ENCODE peak calls at places on chromosomes 1 and 21, in eight cellular contexts. B, X, M, O, P, K, Z and R are unnamed samples.

GRCh38 chr1:22105611-22106207 is 37.2 kb downstream of the WNT4 start:
- DNase-seq in B (no peak), X (no peak), M (peak), O (peak), P (no peak), K (no peak), Z (peak), R (no peak)

GRCh38 chr1:52552505-52553371 is at the start of gene TUT4:
- DNase-seq in B (peak), X (peak), M (peak), O (peak), P (peak), K (peak), Z (peak), R (peak)

GRCh38 chr1:109625601-109626560 is 6.2 kb downstream of the AMPD2 start:
- DNase-seq in B (no peak), X (no peak), M (no peak), O (no peak), P (no peak), K (peak), Z (no peak), R (no peak)

GRCh38 chr1:180363596-180363995 is 133.5 kb downstream of the LHX4 start:
- DNase-seq in B (no peak), X (no peak), M (no peak), O (no peak), P (no peak), K (no peak), Z (no peak), R (no peak)

GRCh38 chr1:9317591-9318331 is 25.1 kb downstream of the SPSB1 start:
- DNase-seq in B (peak), X (peak), M (no peak), O (no peak), P (peak), K (peak), Z (peak), R (no peak)

GRCh38 chr1:6051423-6051822 is 5.7 kb downstream of the KCNAB2 start:
- DNase-seq in B (no peak), X (no peak), M (no peak), O (no peak), P (no peak), K (no peak), Z (no peak), R (no peak)

GRCh38 chr1:41536296-41536695 is 51.8 kb upstream of the EDN2 start:
- DNase-seq in B (no peak), X (peak), M (no peak), O (no peak), P (no peak), K (no peak), Z (no peak), R (no peak)

GRCh38 chr1:153475282-153475681 is 14.8 kb upstream of the S100A7 start:
- DNase-seq in B (no peak), X (no peak), M (no peak), O (no peak), P (no peak), K (no peak), Z (no peak), R (no peak)

GRCh38 chr21:43368685-43369084 is 58.2 kb downstream of the SIK1 start:
- DNase-seq in B (no peak), X (no peak), M (no peak), O (no peak), P (no peak), K (no peak), Z (no peak), R (no peak)

GRCh38 chr1:233088613-233089012 is 138.2 kb downstream of the NTPCR start:
- DNase-seq in B (no peak), X (no peak), M (no peak), O (no peak), P (no peak), K (no peak), Z (no peak), R (no peak)
- H3K27ac ChIP-seq in B (no peak), X (no peak), M (no peak), O (no peak), P (no peak), K (no peak), Z (no peak), R (no peak)

DNA sequence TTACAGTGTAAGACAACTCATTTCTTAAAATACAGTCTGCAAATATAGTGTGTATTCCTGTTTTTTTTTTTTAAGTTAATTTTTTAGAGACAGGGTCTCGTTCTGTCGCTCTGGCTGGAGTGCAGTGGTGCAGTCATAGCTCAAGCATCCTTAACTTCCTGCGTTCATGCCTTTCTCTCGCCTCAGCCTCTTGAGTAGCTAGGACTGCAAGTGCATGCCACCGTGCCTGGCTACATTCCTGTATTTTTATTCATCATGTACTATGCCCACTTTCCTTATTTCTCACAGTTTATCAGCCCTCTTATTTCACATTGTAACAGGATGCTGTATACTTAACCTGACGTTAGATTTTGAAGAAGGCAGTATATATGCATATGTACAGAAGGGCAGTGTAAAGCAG is 26.7 kb downstream of the MIER1 start:
- DNase-seq in B (no peak), X (no peak), M (no peak), O (no peak), P (no peak), K (no peak), Z (peak), R (no peak)
- H3K27ac ChIP-seq in B (no peak), X (no peak), M (no peak), O (no peak), P (no peak), K (no peak), Z (peak), R (no peak)

GRCh38 chr1:29283804-29284195 is 47.5 kb downstream of the PTPRU start:
- DNase-seq in B (no peak), X (no peak), M (no peak), O (no peak), P (no peak), K (no peak), Z (no peak), R (no peak)

GRCh38 chr1:29280780-29281131 is 44.4 kb downstream of the PTPRU start:
- DNase-seq in B (no peak), X (no peak), M (peak), O (no peak), P (no peak), K (no peak), Z (peak), R (no peak)

GRCh38 chr1:29281531-29281930 is 45.2 kb downstream of the PTPRU start:
- DNase-seq in B (no peak), X (no peak), M (no peak), O (no peak), P (no peak), K (no peak), Z (no peak), R (no peak)

GRCh38 chr1:29282924-29283803 is 46.8 kb downstream of the PTPRU start:
- DNase-seq in B (peak), X (no peak), M (peak), O (peak), P (no peak), K (no peak), Z (peak), R (no peak)

DNA sequence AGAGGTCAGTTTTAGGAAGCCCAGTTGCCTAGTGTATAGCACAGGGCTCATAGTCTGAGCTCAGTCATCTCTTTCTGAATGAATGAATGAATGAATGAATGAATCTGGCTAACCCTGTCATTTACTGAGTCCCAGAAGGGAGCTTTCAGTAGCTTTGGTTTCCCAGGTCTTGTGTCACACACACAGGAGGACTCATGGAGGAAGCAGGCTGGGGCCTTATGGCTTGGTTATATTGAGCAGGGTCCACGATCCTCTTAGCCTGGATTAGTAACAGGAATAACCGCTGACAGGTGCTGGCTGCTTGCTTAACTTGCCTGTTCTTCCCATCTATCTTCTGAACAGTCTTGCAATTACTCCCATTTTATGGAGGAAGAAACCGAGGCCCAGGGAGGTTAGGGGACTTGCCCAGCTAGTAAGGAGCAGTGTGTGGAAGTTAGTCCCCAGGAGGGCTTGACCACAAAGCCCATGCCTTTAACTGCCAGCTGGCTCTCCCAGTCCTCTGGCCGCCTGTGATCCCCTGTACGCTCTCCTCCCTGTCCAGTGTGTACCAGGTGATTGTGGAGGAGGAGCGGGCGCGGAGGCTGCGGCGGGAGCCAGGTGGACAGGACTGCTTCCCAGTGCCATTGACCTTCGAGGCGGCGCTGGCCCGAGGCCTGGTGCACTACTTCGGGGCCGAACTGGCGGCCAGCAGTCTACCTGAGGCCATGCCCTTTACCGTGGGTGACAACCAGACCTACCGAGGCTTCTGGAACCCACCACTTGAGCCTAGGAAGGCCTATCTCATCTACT is 46.0 kb downstream of the PTPRU start:
- DNase-seq in B (no peak), X (no peak), M (no peak), O (no peak), P (no peak), K (no peak), Z (no peak), R (no peak)
- H3K27ac ChIP-seq in B (no peak), X (no peak), M (no peak), O (no peak), P (no peak), K (no peak), Z (no peak), R (no peak)

GRCh38 chr1:228090613-228091081 is 8.1 kb downstream of the ARF1 start:
- DNase-seq in B (peak), X (no peak), M (no peak), O (no peak), P (no peak), K (peak), Z (peak), R (no peak)

GRCh38 chr1:228091084-228091483 is 8.6 kb downstream of the ARF1 start:
- DNase-seq in B (no peak), X (no peak), M (no peak), O (no peak), P (no peak), K (no peak), Z (no peak), R (no peak)

GRCh38 chr1:228089520-228090380 is 7.2 kb downstream of the ARF1 start:
- DNase-seq in B (peak), X (no peak), M (no peak), O (no peak), P (peak), K (peak), Z (peak), R (no peak)

GRCh38 chr1:228087771-228088251 is 5.3 kb downstream of the ARF1 start:
- DNase-seq in B (peak), X (no peak), M (peak), O (no peak), P (peak), K (peak), Z (peak), R (no peak)

GRCh38 chr1:228088586-228089498 is 6.3 kb downstream of the ARF1 start:
- DNase-seq in B (peak), X (peak), M (no peak), O (no peak), P (peak), K (peak), Z (peak), R (no peak)
- H3K27ac ChIP-seq in B (peak), X (peak), M (peak), O (no peak), P (peak), K (peak), Z (peak), R (no peak)